ENCODE peak calls at places on chromosomes 2 and 18, in seven cellular contexts. One of them, this sample, is unnamed. For H3K4me1, the result is how much of the 10 kb centered on the place peaks cover.

GRCh38 chr2:78992807-78993517 is 32.5 kb upstream of the REG3G start:
- DNase-seq in neural progenitor cell: peak
- DNase-seq in H9: peak
- DNase-seq in mammary epithelial cell: no peak
- DNase-seq in fibroblast of lung: no peak
- DNase-seq in PC-3: no peak
- DNase-seq in astrocyte: no peak
- DNase-seq in this sample: no peak

GRCh38 chr18:58263055-58263732 is 219.2 kb downstream of the NEDD4L start:
- DNase-seq in neural progenitor cell: no peak
- DNase-seq in H9: no peak
- DNase-seq in fibroblast of lung: peak
- DNase-seq in PC-3: peak
- DNase-seq in mammary epithelial cell: peak
- DNase-seq in astrocyte: peak
- DNase-seq in this sample: peak

GRCh38 chr2:86787701-86788100 is 3.0 kb downstream of the CD8A start:
- DNase-seq in mammary epithelial cell: no peak
- DNase-seq in fibroblast of lung: no peak
- DNase-seq in H9: no peak
- DNase-seq in PC-3: no peak
- DNase-seq in neural progenitor cell: peak
- DNase-seq in astrocyte: no peak
- DNase-seq in this sample: no peak

GRCh38 chr18:3885209-3885792 is 435.3 kb downstream of the TGIF1 start:
- DNase-seq in H9: no peak
- DNase-seq in neural progenitor cell: peak
- DNase-seq in astrocyte: no peak
- DNase-seq in fibroblast of lung: no peak
- DNase-seq in mammary epithelial cell: no peak
- DNase-seq in PC-3: peak
- DNase-seq in this sample: no peak

GRCh38 chr2:232496508-232497373 is 9.1 kb upstream of the ECEL1 start:
- DNase-seq in H9: no peak
- DNase-seq in astrocyte: no peak
- DNase-seq in neural progenitor cell: no peak
- DNase-seq in mammary epithelial cell: no peak
- DNase-seq in PC-3: no peak
- DNase-seq in fibroblast of lung: no peak
- DNase-seq in this sample: no peak

GRCh38 chr2:38892819-38893218 is 3.1 kb downstream of the ARHGEF33 start:
- DNase-seq in astrocyte: no peak
- DNase-seq in mammary epithelial cell: no peak
- DNase-seq in PC-3: peak
- DNase-seq in H9: no peak
- DNase-seq in fibroblast of lung: no peak
- DNase-seq in neural progenitor cell: no peak
- DNase-seq in this sample: no peak

GRCh38 chr2:48137829-48138228 is 231.5 kb upstream of the FBXO11 start:
- DNase-seq in H9: no peak
- DNase-seq in astrocyte: no peak
- DNase-seq in neural progenitor cell: no peak
- DNase-seq in mammary epithelial cell: no peak
- DNase-seq in PC-3: no peak
- DNase-seq in fibroblast of lung: no peak
- DNase-seq in this sample: no peak

GRCh38 chr18:23068692-23069305 is 66.5 kb upstream of the CABLES1 start:
- DNase-seq in astrocyte: no peak
- DNase-seq in fibroblast of lung: no peak
- DNase-seq in H9: no peak
- DNase-seq in neural progenitor cell: no peak
- DNase-seq in PC-3: no peak
- DNase-seq in mammary epithelial cell: no peak
- DNase-seq in this sample: no peak

GRCh38 chr18:23887493-23887892 is 127.1 kb upstream of the TTC39C start:
- DNase-seq in H9: no peak
- DNase-seq in fibroblast of lung: peak
- DNase-seq in mammary epithelial cell: peak
- DNase-seq in astrocyte: peak
- DNase-seq in neural progenitor cell: no peak
- DNase-seq in PC-3: no peak
- DNase-seq in this sample: no peak

GRCh38 chr2:38863061-38863695 is 12.6 kb downstream of the DHX57 start:
- DNase-seq in H9: no peak
- DNase-seq in neural progenitor cell: no peak
- DNase-seq in PC-3: no peak
- DNase-seq in fibroblast of lung: no peak
- DNase-seq in mammary epithelial cell: no peak
- DNase-seq in astrocyte: no peak
- DNase-seq in this sample: no peak

GRCh38 chr2:125386074-125386473 is 1269.9 kb upstream of the GYPC start:
- DNase-seq in fibroblast of lung: no peak
- DNase-seq in neural progenitor cell: peak
- DNase-seq in astrocyte: no peak
- DNase-seq in PC-3: no peak
- DNase-seq in H9: peak
- DNase-seq in mammary epithelial cell: no peak
- DNase-seq in this sample: no peak

GRCh38 chr2:2116657-2117056 is 214.4 kb downstream of the MYT1L start:
- DNase-seq in astrocyte: no peak
- DNase-seq in PC-3: no peak
- DNase-seq in mammary epithelial cell: no peak
- DNase-seq in H9: no peak
- DNase-seq in fibroblast of lung: no peak
- DNase-seq in neural progenitor cell: no peak
- DNase-seq in this sample: no peak

GRCh38 chr2:109380502-109381326 is 233.1 kb downstream of the SEPTIN10 start:
- DNase-seq in astrocyte: peak
- DNase-seq in PC-3: peak
- DNase-seq in neural progenitor cell: no peak
- DNase-seq in fibroblast of lung: peak
- DNase-seq in H9: peak
- DNase-seq in mammary epithelial cell: no peak
- DNase-seq in this sample: no peak

GRCh38 chr2:102301867-102302362 is 9.4 kb upstream of the IL1RL1 start:
- DNase-seq in astrocyte: peak
- DNase-seq in PC-3: peak
- DNase-seq in fibroblast of lung: no peak
- DNase-seq in mammary epithelial cell: peak
- DNase-seq in H9: peak
- DNase-seq in neural progenitor cell: peak
- DNase-seq in this sample: no peak

GRCh38 chr2:180905002-180905401 is 75.4 kb upstream of the UBE2E3 start:
- DNase-seq in PC-3: no peak
- DNase-seq in fibroblast of lung: no peak
- DNase-seq in mammary epithelial cell: no peak
- DNase-seq in H9: peak
- DNase-seq in neural progenitor cell: no peak
- DNase-seq in astrocyte: no peak
- DNase-seq in this sample: no peak

GRCh38 chr2:73985318-73986084 is 791 bp downstream of the TET3 start:
- DNase-seq in PC-3: peak
- DNase-seq in astrocyte: no peak
- DNase-seq in mammary epithelial cell: no peak
- DNase-seq in H9: no peak
- DNase-seq in fibroblast of lung: no peak
- DNase-seq in neural progenitor cell: peak
- DNase-seq in this sample: no peak

GRCh38 chr18:73407506-73407905 is 539.7 kb upstream of the NETO1 start:
- DNase-seq in astrocyte: no peak
- DNase-seq in PC-3: no peak
- DNase-seq in fibroblast of lung: peak
- DNase-seq in mammary epithelial cell: peak
- DNase-seq in neural progenitor cell: no peak
- DNase-seq in H9: no peak
- DNase-seq in this sample: no peak

GRCh38 chr18:23377669-23378469 is 75.2 kb upstream of the RIOK3 start:
- DNase-seq in astrocyte: peak
- DNase-seq in neural progenitor cell: no peak
- DNase-seq in fibroblast of lung: peak
- DNase-seq in H9: no peak
- DNase-seq in PC-3: peak
- DNase-seq in mammary epithelial cell: peak
- DNase-seq in this sample: peak

GRCh38 chr2:53235836-53236582 is 531.6 kb upstream of the CHAC2 start:
- DNase-seq in mammary epithelial cell: peak
- DNase-seq in neural progenitor cell: no peak
- DNase-seq in H9: no peak
- DNase-seq in astrocyte: peak
- DNase-seq in PC-3: peak
- DNase-seq in fibroblast of lung: peak
- DNase-seq in this sample: no peak

GRCh38 chr2:173808676-173809075 is 156.5 kb downstream of the SP3 start:
- DNase-seq in fibroblast of lung: no peak
- DNase-seq in neural progenitor cell: no peak
- DNase-seq in astrocyte: no peak
- DNase-seq in PC-3: no peak
- DNase-seq in H9: no peak
- DNase-seq in mammary epithelial cell: no peak
- DNase-seq in this sample: no peak

GRCh38 chr2:48508461-48509124 is 21.4 kb upstream of the STON1 start:
- DNase-seq in PC-3: peak
- DNase-seq in fibroblast of lung: peak
- DNase-seq in astrocyte: peak
- DNase-seq in H9: peak
- DNase-seq in neural progenitor cell: peak
- DNase-seq in mammary epithelial cell: no peak
- DNase-seq in this sample: no peak

GRCh38 chr2:203893386-203893785 is 25.8 kb downstream of the CTLA4 start:
- DNase-seq in mammary epithelial cell: peak
- DNase-seq in PC-3: no peak
- DNase-seq in neural progenitor cell: no peak
- DNase-seq in H9: no peak
- DNase-seq in astrocyte: no peak
- DNase-seq in fibroblast of lung: peak
- DNase-seq in this sample: no peak

GRCh38 chr2:165901595-165901994 is 52.0 kb downstream of the TTC21B start:
- DNase-seq in fibroblast of lung: no peak
- DNase-seq in mammary epithelial cell: no peak
- DNase-seq in PC-3: no peak
- DNase-seq in astrocyte: no peak
- DNase-seq in neural progenitor cell: no peak
- DNase-seq in H9: no peak
- DNase-seq in this sample: no peak

GRCh38 chr18:1047406-1047805 is 142.7 kb downstream of the ADCYAP1 start:
- DNase-seq in fibroblast of lung: peak
- DNase-seq in neural progenitor cell: no peak
- DNase-seq in mammary epithelial cell: no peak
- DNase-seq in H9: no peak
- DNase-seq in astrocyte: peak
- DNase-seq in PC-3: no peak
- DNase-seq in this sample: no peak

GRCh38 chr2:231634412-231634811 is 41.7 kb downstream of the TEX44 start:
- DNase-seq in H9: no peak
- DNase-seq in fibroblast of lung: no peak
- DNase-seq in astrocyte: no peak
- DNase-seq in PC-3: no peak
- DNase-seq in mammary epithelial cell: no peak
- DNase-seq in neural progenitor cell: no peak
- DNase-seq in this sample: no peak

GRCh38 chr2:27303093-27304025 is 4.9 kb downstream of the UCN start:
- DNase-seq in mammary epithelial cell: peak
- DNase-seq in neural progenitor cell: peak
- DNase-seq in H9: no peak
- DNase-seq in fibroblast of lung: peak
- DNase-seq in PC-3: peak
- DNase-seq in astrocyte: peak
- DNase-seq in this sample: peak
- H3K9ac ChIP-seq in mammary epithelial cell: no peak
- H3K9ac ChIP-seq in neural progenitor cell: no peak
- H3K9ac ChIP-seq in H9: no peak
- H3K9ac ChIP-seq in fibroblast of lung: no peak
- H3K9ac ChIP-seq in PC-3: peak
- H3K9ac ChIP-seq in astrocyte: no peak
- H3K9ac ChIP-seq in this sample: no peak

GRCh38 chr2:120620025-120620793 is 115.5 kb upstream of the GLI2 start:
- DNase-seq in mammary epithelial cell: peak
- DNase-seq in PC-3: peak
- DNase-seq in fibroblast of lung: peak
- DNase-seq in astrocyte: peak
- DNase-seq in neural progenitor cell: no peak
- DNase-seq in H9: no peak
- DNase-seq in this sample: peak
- H2AFZ ChIP-seq in mammary epithelial cell: peak
- H2AFZ ChIP-seq in PC-3: peak
- H2AFZ ChIP-seq in fibroblast of lung: peak
- H2AFZ ChIP-seq in astrocyte: no peak
- H2AFZ ChIP-seq in neural progenitor cell: no peak
- H2AFZ ChIP-seq in H9: no peak
- H2AFZ ChIP-seq in this sample: peak

DNA sequence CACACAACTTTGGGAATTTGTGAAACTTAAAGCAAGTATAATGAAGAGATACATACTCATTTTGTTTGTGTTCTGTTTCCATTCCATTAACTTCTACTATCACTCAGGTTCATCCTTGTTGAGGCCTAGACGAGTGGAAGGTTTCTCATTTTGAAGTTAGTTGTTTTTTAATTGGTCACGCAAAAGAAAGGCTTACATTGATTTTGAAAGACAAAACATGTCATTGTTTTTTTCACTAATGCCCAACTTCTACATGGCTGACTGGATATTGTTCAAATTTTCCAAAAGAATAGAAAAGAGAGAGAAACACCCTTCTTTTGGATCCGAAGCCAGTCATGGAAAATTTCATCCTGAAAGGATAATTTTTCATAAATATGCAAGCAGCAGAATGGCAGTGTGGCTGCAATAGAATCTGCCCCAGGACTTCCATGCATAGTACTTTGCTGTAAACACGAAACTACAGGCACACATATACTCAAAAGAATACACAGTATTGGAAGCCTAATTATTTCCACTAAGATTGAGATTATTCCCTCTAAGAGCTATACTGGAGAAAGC is 27.4 kb downstream of the PRKCE start:
- DNase-seq in mammary epithelial cell: no peak
- DNase-seq in astrocyte: no peak
- DNase-seq in neural progenitor cell: no peak
- DNase-seq in PC-3: no peak
- DNase-seq in H9: no peak
- DNase-seq in fibroblast of lung: no peak
- DNase-seq in this sample: no peak
- H3K4me1 ChIP-seq in mammary epithelial cell: under half
- H3K4me1 ChIP-seq in astrocyte: under half
- H3K4me1 ChIP-seq in neural progenitor cell: under half
- H3K4me1 ChIP-seq in PC-3: under half
- H3K4me1 ChIP-seq in H9: under half
- H3K4me1 ChIP-seq in fibroblast of lung: under half
- H3K4me1 ChIP-seq in this sample: under half

GRCh38 chr2:219531639-219532377 is 11.8 kb downstream of the CHPF start:
- DNase-seq in H9: no peak
- DNase-seq in mammary epithelial cell: no peak
- DNase-seq in fibroblast of lung: no peak
- DNase-seq in PC-3: no peak
- DNase-seq in astrocyte: no peak
- DNase-seq in neural progenitor cell: no peak
- DNase-seq in this sample: no peak
- H3K9ac ChIP-seq in H9: no peak
- H3K9ac ChIP-seq in mammary epithelial cell: no peak
- H3K9ac ChIP-seq in fibroblast of lung: no peak
- H3K9ac ChIP-seq in PC-3: no peak
- H3K9ac ChIP-seq in astrocyte: no peak
- H3K9ac ChIP-seq in neural progenitor cell: no peak
- H3K9ac ChIP-seq in this sample: no peak

This sample was measured in keratinocyte.